ENCODE peak calls at places on chromosomes 4 and X, in seven cellular contexts. L is mesenchymal stem cell, A is right lobe of liver, X is colonic mucosa, D is heart left ventricle, O is neuronal stem cell, H is SK-N-SH. V is an unnamed sample. For H3K36me3, the result is how much of the 10 kb centered on the place peaks cover.

GRCh38 chrX:45758319-45758718 is 557.6 kb upstream of the DIPK2B start:
- DNase-seq in D (no peak), A (no peak), L (peak), O (no peak), H (no peak), X (no peak), V (no peak)

GRCh38 chrX:38192007-38192625 is 28.6 kb downstream of the SRPX start:
- DNase-seq in O (no peak), H (peak), D (no peak), X (no peak), L (no peak), A (no peak), V (no peak)

GRCh38 chrX:20067709-20068315 is 48.9 kb downstream of the MAP7D2 start:
- DNase-seq in X (peak), D (peak), H (peak), L (peak), A (no peak), O (peak), V (peak)

GRCh38 chr4:32342054-32342453 is 1621.9 kb downstream of the PCDH7 start:
- DNase-seq in L (no peak), D (no peak), O (no peak), H (no peak), A (no peak), X (no peak), V (no peak)

GRCh38 chr4:173883821-173884220 is 353.8 kb upstream of the HAND2 start:
- DNase-seq in O (no peak), L (peak), X (no peak), A (no peak), D (no peak), H (no peak), V (no peak)

GRCh38 chrX:38438321-38438720 is 85.9 kb downstream of the OTC start:
- DNase-seq in L (no peak), H (peak), O (no peak), D (no peak), X (no peak), A (no peak), V (no peak)

GRCh38 chr4:158722291-158722916 is 792 bp downstream of the PPID start:
- DNase-seq in H (peak), O (peak), L (peak), X (peak), D (no peak), A (no peak), V (no peak)

GRCh38 chr4:105474110-105474518 is 252 bp upstream of the PPA2 start:
- DNase-seq in D (peak), O (no peak), X (peak), L (no peak), A (peak), H (no peak), V (peak)

GRCh38 chrX:47573334-47574095 is 8.7 kb upstream of the TIMP1 start:
- DNase-seq in X (peak), D (peak), O (peak), H (no peak), L (peak), A (no peak), V (no peak)

GRCh38 chrX:129772796-129773431 is 6.8 kb upstream of the SASH3 start:
- DNase-seq in X (peak), D (peak), O (no peak), L (no peak), H (no peak), A (peak), V (peak)

GRCh38 chr4:100649478-100649877 is 131.7 kb upstream of the EMCN start:
- DNase-seq in L (peak), A (no peak), O (no peak), X (no peak), H (peak), D (no peak), V (no peak)

GRCh38 chr4:188127157-188127874 is 11.9 kb upstream of the TRIML1 start:
- DNase-seq in L (peak), H (no peak), X (no peak), O (no peak), D (no peak), A (no peak), V (no peak)

GRCh38 chrX:5788930-5789329 is 439.7 kb downstream of the NLGN4X start:
- DNase-seq in X (no peak), H (no peak), O (no peak), A (no peak), L (no peak), D (no peak), V (no peak)

GRCh38 chr4:2791518-2792395 is 1.1 kb upstream of the SH3BP2 start:
- DNase-seq in X (peak), H (peak), O (no peak), A (peak), L (no peak), D (peak), V (peak)

GRCh38 chr4:136939781-136940180 is 592.5 kb downstream of the PCDH18 start:
- DNase-seq in X (no peak), L (peak), A (no peak), H (no peak), D (no peak), O (no peak), V (no peak)

GRCh38 chr4:6701371-6701770 is 7.7 kb downstream of the S100P start:
- DNase-seq in D (no peak), L (no peak), O (no peak), A (no peak), X (no peak), H (no peak), V (no peak)

GRCh38 chr4:154314248-154314647 is 177.4 kb downstream of the DCHS2 start:
- DNase-seq in H (no peak), L (peak), X (no peak), D (no peak), A (no peak), O (no peak), V (no peak)

GRCh38 chr4:113445286-113445685 is 316.3 kb downstream of the CAMK2D start:
- DNase-seq in O (no peak), D (no peak), X (peak), A (no peak), H (no peak), L (peak), V (no peak)

GRCh38 chr4:64582492-64582891 is 173.2 kb upstream of the TECRL start:
- DNase-seq in A (no peak), O (peak), L (no peak), D (no peak), X (no peak), H (no peak), V (no peak)

GRCh38 chr4:16794816-16795445 is 103.5 kb downstream of the LDB2 start:
- DNase-seq in D (no peak), X (peak), O (peak), L (peak), A (peak), H (peak), V (no peak)

GRCh38 chrX:151448509-151448908 is 51.5 kb downstream of the VMA21 start:
- DNase-seq in O (no peak), X (no peak), D (no peak), H (no peak), L (no peak), A (no peak), V (no peak)

GRCh38 chr4:84243685-84244084 is 255.4 kb downstream of the NKX6-1 start:
- DNase-seq in A (no peak), X (no peak), D (no peak), O (no peak), L (no peak), H (no peak), V (no peak)
- H3K4me3 ChIP-seq in A (no peak), X (no peak), D (no peak), O (no peak), L (no peak), H (no peak), V (no peak)

DNA sequence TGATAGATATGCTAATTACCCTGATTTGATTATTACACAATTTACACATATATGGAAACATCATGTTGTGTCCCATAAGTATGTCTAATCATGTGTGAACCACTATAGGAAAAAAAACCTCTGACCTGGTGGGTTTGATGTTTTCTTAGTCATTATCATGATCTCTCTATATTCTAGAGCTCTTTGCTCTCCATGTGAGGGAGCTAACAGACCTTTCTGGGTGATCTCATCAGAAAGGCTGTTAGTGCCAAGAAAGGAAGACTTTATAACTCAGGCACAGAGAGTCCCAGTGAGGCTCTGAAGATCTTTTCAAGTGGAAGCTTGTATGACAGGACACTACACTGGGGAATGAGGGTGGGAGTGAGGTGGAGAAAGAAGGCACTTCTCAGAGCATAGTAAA is 527.7 kb upstream of the MAGEB2 start:
- DNase-seq in H (no peak), D (no peak), L (peak), A (no peak), O (no peak), X (no peak), V (no peak)
- H3K36me3 ChIP-seq in H (under half), D (under half), L (under half), A (under half), O (under half), X (under half), V (under half)

GRCh38 chrX:65407157-65407626 is 127.4 kb downstream of the LAS1L start:
- DNase-seq in L (no peak), H (no peak), D (no peak), X (no peak), A (no peak), O (no peak), V (no peak)
- H3K4me3 ChIP-seq in L (no peak), H (no peak), D (peak), X (peak), A (no peak), O (peak), V (no peak)

GRCh38 chr4:82461710-82462109 is 31.3 kb downstream of the ENOPH1 start:
- DNase-seq in L (no peak), O (no peak), D (no peak), H (no peak), A (no peak), X (no peak), V (no peak)

GRCh38 chr4:82467442-82467841 is 37.1 kb downstream of the ENOPH1 start:
- DNase-seq in O (no peak), A (no peak), H (no peak), X (no peak), D (no peak), L (no peak), V (no peak)

GRCh38 chr4:82458729-82459128 is 28.3 kb downstream of the ENOPH1 start:
- DNase-seq in D (no peak), X (no peak), H (no peak), A (no peak), L (no peak), O (no peak), V (no peak)

GRCh38 chr4:82462415-82462831 is 32.0 kb downstream of the ENOPH1 start:
- DNase-seq in X (peak), O (peak), D (peak), L (peak), A (peak), H (peak), V (peak)

GRCh38 chr4:82463221-82463620 is 32.8 kb downstream of the ENOPH1 start:
- DNase-seq in X (no peak), A (no peak), H (no peak), L (no peak), O (no peak), D (no peak), V (no peak)
- H3K36me3 ChIP-seq in X (under half), A (under half), H (under half), L (under half), O (under half), D (under half), V (under half)

GRCh38 chr4:82136161-82136801 is 237.5 kb downstream of the HNRNPD start:
- DNase-seq in L (no peak), O (no peak), A (no peak), H (no peak), X (no peak), D (no peak), V (no peak)
- H3K4me3 ChIP-seq in L (no peak), O (no peak), A (no peak), H (no peak), X (no peak), D (no peak), V (no peak)

DNA sequence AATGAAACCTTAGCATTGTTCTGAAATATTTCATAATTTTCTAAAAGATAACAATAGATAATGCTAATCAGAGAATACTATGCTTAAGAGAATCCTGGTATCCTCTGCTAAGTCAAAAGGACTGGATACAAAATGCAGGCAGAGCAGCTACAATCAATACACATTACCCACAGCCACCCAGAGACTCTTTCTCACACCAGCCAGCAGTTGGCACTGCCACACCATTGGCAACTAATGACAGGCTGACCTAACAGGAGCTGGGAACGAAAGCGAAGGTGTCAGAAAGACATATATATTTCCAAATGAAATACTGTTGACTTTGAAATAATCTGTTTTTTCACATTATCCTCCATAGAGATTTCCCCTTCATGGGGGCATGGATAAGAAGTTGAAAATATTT is 122.6 kb upstream of the PLAC1 start:
- DNase-seq in A (no peak), L (no peak), D (no peak), X (no peak), H (no peak), O (no peak), V (no peak)
- H3K36me3 ChIP-seq in A (under half), L (under half), D (under half), X (under half), H (under half), O (under half), V (under half)

DNA sequence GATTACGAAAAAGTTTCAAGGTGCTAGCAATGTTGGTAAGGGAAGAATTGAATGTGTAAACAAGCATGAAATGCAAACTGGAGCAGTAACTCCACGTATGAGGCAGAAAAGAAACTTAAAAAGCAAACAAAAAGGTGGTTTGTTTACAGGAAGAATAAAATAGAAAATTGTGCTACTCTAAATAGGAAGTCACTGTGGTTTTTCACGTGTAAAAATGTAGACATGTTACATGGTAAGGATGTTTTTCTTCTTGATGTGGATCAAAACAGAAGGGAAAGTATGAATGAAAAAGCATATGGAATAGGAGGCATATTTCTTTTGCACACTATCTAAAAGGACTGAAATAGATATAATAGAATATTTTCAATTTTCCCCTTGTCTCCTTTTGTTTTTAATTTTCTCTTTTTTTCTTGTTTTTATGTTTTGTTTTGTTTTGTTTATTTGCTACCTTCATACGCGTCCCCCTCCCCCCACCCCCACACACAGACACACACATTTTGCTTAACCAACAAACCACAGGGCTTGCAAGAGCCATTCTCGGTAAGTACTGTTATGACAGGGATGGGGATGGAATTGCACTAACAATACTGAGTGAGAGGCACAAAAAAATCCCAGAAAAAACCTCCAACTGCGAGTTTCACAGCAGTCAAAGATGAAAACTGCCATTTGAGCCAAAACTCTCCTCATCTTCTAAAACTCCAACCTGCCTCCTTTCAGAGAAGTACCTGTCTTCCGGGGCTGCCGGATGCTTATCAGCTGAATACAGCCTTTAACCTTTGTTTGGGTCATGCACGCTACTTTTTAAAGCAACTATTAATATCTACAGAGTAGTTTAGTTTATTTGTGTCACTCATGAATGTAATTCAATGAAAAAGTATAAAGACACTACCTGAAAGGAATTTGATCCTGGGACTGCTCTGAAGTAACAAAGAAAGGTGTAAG is 135.8 kb downstream of the IL15 start:
- DNase-seq in H (no peak), D (no peak), L (no peak), O (no peak), A (no peak), X (no peak), V (no peak)
- H3K4me3 ChIP-seq in H (no peak), D (no peak), L (no peak), O (no peak), A (no peak), X (no peak), V (no peak)

DNA sequence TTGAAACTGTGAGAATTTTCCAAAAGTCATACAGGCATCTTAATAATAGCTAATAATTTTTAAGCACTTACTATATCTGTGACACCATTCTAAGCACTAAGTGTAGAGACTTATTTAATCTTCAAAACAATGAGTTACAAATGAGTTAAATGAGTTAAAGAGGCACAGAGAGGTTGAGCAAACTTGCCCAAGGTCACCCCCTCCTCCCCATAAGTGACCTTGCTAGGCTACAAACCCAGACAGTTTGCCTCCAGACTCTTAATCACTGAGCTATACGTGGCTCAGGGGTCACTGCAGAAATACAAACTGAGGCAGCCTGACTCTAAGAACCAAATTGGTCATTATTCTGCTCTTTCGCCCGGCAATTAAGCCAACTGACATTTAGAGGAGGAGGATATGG is 15.5 kb downstream of the CTPS2 start:
- DNase-seq in L (no peak), A (no peak), H (no peak), X (no peak), D (no peak), O (no peak), V (no peak)
- H3K36me3 ChIP-seq in L (under half), A (under half), H (under half), X (under half), D (under half), O (under half), V (under half)

V was measured in lower lobe of right lung.